ENCODE peak calls at places on chromosomes 7 and 10, in seven cellular contexts. One of them, this sample, is unnamed.

GRCh38 chr7:45885264-45885882 is 2.9 kb upstream of the IGFBP1 start:
- DNase-seq in uterus: no peak
- DNase-seq in IMR-90: no peak
- DNase-seq in effector memory CD4-positive, alpha-beta T cell: no peak
- DNase-seq in right cardiac atrium: no peak
- DNase-seq in CD8-positive, alpha-beta memory T cell: no peak
- DNase-seq in HCT116: peak
- DNase-seq in this sample: no peak

GRCh38 chr7:48875300-48875916 is 48.9 kb upstream of the CDC14C start:
- DNase-seq in uterus: no peak
- DNase-seq in IMR-90: no peak
- DNase-seq in effector memory CD4-positive, alpha-beta T cell: no peak
- DNase-seq in right cardiac atrium: peak
- DNase-seq in CD8-positive, alpha-beta memory T cell: no peak
- DNase-seq in HCT116: no peak
- DNase-seq in this sample: peak

GRCh38 chr10:14060320-14061070 is 270.2 kb downstream of the FRMD4A start:
- DNase-seq in uterus: no peak
- DNase-seq in IMR-90: no peak
- DNase-seq in effector memory CD4-positive, alpha-beta T cell: no peak
- DNase-seq in right cardiac atrium: no peak
- DNase-seq in CD8-positive, alpha-beta memory T cell: no peak
- DNase-seq in HCT116: no peak
- DNase-seq in this sample: no peak

GRCh38 chr10:78041170-78042057 is 7.8 kb downstream of the RPS24 start:
- DNase-seq in uterus: no peak
- DNase-seq in IMR-90: no peak
- DNase-seq in effector memory CD4-positive, alpha-beta T cell: no peak
- DNase-seq in right cardiac atrium: no peak
- DNase-seq in CD8-positive, alpha-beta memory T cell: no peak
- DNase-seq in HCT116: no peak
- DNase-seq in this sample: no peak

GRCh38 chr10:69716711-69717560 is 84.8 kb upstream of the COL13A1 start:
- DNase-seq in uterus: no peak
- DNase-seq in IMR-90: peak
- DNase-seq in effector memory CD4-positive, alpha-beta T cell: peak
- DNase-seq in right cardiac atrium: peak
- DNase-seq in CD8-positive, alpha-beta memory T cell: peak
- DNase-seq in HCT116: peak
- DNase-seq in this sample: peak

GRCh38 chr7:126574276-126574675 is 678.5 kb downstream of the GRM8 start:
- DNase-seq in uterus: no peak
- DNase-seq in IMR-90: no peak
- DNase-seq in effector memory CD4-positive, alpha-beta T cell: no peak
- DNase-seq in right cardiac atrium: no peak
- DNase-seq in CD8-positive, alpha-beta memory T cell: no peak
- DNase-seq in HCT116: no peak
- DNase-seq in this sample: no peak

GRCh38 chr10:34804306-34804705 is 10.8 kb downstream of the PARD3 start:
- DNase-seq in uterus: no peak
- DNase-seq in IMR-90: peak
- DNase-seq in effector memory CD4-positive, alpha-beta T cell: no peak
- DNase-seq in right cardiac atrium: no peak
- DNase-seq in CD8-positive, alpha-beta memory T cell: no peak
- DNase-seq in HCT116: no peak
- DNase-seq in this sample: no peak

GRCh38 chr10:113084031-113084430 is 134.0 kb downstream of the TCF7L2 start:
- DNase-seq in uterus: no peak
- DNase-seq in IMR-90: peak
- DNase-seq in effector memory CD4-positive, alpha-beta T cell: no peak
- DNase-seq in right cardiac atrium: no peak
- DNase-seq in CD8-positive, alpha-beta memory T cell: no peak
- DNase-seq in HCT116: no peak
- DNase-seq in this sample: no peak

GRCh38 chr10:124724279-124725027 is 19.7 kb downstream of the FAM53B start:
- DNase-seq in uterus: peak
- DNase-seq in IMR-90: no peak
- DNase-seq in effector memory CD4-positive, alpha-beta T cell: no peak
- DNase-seq in right cardiac atrium: no peak
- DNase-seq in CD8-positive, alpha-beta memory T cell: no peak
- DNase-seq in HCT116: no peak
- DNase-seq in this sample: peak

GRCh38 chr7:14954035-14954434 is 51.5 kb upstream of the DGKB start:
- DNase-seq in uterus: no peak
- DNase-seq in IMR-90: no peak
- DNase-seq in effector memory CD4-positive, alpha-beta T cell: no peak
- DNase-seq in right cardiac atrium: no peak
- DNase-seq in CD8-positive, alpha-beta memory T cell: no peak
- DNase-seq in HCT116: no peak
- DNase-seq in this sample: no peak

GRCh38 chr10:78250313-78251040 is 216.8 kb downstream of the RPS24 start:
- DNase-seq in uterus: no peak
- DNase-seq in IMR-90: no peak
- DNase-seq in effector memory CD4-positive, alpha-beta T cell: no peak
- DNase-seq in right cardiac atrium: no peak
- DNase-seq in CD8-positive, alpha-beta memory T cell: no peak
- DNase-seq in HCT116: no peak
- DNase-seq in this sample: no peak

GRCh38 chr7:121262969-121263368 is 65.8 kb upstream of the WNT16 start:
- DNase-seq in uterus: no peak
- DNase-seq in IMR-90: no peak
- DNase-seq in effector memory CD4-positive, alpha-beta T cell: no peak
- DNase-seq in right cardiac atrium: no peak
- DNase-seq in CD8-positive, alpha-beta memory T cell: no peak
- DNase-seq in HCT116: no peak
- DNase-seq in this sample: no peak

GRCh38 chr10:62467509-62467908 is 93.3 kb downstream of the ZNF365 start:
- DNase-seq in uterus: no peak
- DNase-seq in IMR-90: peak
- DNase-seq in effector memory CD4-positive, alpha-beta T cell: no peak
- DNase-seq in right cardiac atrium: no peak
- DNase-seq in CD8-positive, alpha-beta memory T cell: no peak
- DNase-seq in HCT116: no peak
- DNase-seq in this sample: no peak

GRCh38 chr10:62870866-62871265 is 54.7 kb upstream of the EGR2 start:
- DNase-seq in uterus: no peak
- DNase-seq in IMR-90: no peak
- DNase-seq in effector memory CD4-positive, alpha-beta T cell: no peak
- DNase-seq in right cardiac atrium: no peak
- DNase-seq in CD8-positive, alpha-beta memory T cell: no peak
- DNase-seq in HCT116: no peak
- DNase-seq in this sample: no peak

GRCh38 chr7:2517678-2518077 is 1.9 kb upstream of the LFNG start:
- DNase-seq in uterus: no peak
- DNase-seq in IMR-90: peak
- DNase-seq in effector memory CD4-positive, alpha-beta T cell: no peak
- DNase-seq in right cardiac atrium: no peak
- DNase-seq in CD8-positive, alpha-beta memory T cell: no peak
- DNase-seq in HCT116: no peak
- DNase-seq in this sample: no peak

GRCh38 chr7:2517004-2517403 is 2.6 kb upstream of the LFNG start:
- DNase-seq in uterus: no peak
- DNase-seq in IMR-90: peak
- DNase-seq in effector memory CD4-positive, alpha-beta T cell: no peak
- DNase-seq in right cardiac atrium: no peak
- DNase-seq in CD8-positive, alpha-beta memory T cell: no peak
- DNase-seq in HCT116: no peak
- DNase-seq in this sample: no peak

GRCh38 chr7:2519119-2519930 is at the start of gene LFNG:
- DNase-seq in uterus: peak
- DNase-seq in IMR-90: peak
- DNase-seq in effector memory CD4-positive, alpha-beta T cell: peak
- DNase-seq in right cardiac atrium: peak
- DNase-seq in CD8-positive, alpha-beta memory T cell: peak
- DNase-seq in HCT116: peak
- DNase-seq in this sample: peak

GRCh38 chr7:2518737-2519118 is 846 bp upstream of the LFNG start:
- DNase-seq in uterus: no peak
- DNase-seq in IMR-90: no peak
- DNase-seq in effector memory CD4-positive, alpha-beta T cell: no peak
- DNase-seq in right cardiac atrium: no peak
- DNase-seq in CD8-positive, alpha-beta memory T cell: no peak
- DNase-seq in HCT116: no peak
- DNase-seq in this sample: no peak

GRCh38 chr7:2518101-2518500 is 1.5 kb upstream of the LFNG start:
- DNase-seq in uterus: no peak
- DNase-seq in IMR-90: no peak
- DNase-seq in effector memory CD4-positive, alpha-beta T cell: no peak
- DNase-seq in right cardiac atrium: no peak
- DNase-seq in CD8-positive, alpha-beta memory T cell: no peak
- DNase-seq in HCT116: no peak
- DNase-seq in this sample: no peak
- H3K27ac ChIP-seq in uterus: peak
- H3K27ac ChIP-seq in IMR-90: no peak
- H3K27ac ChIP-seq in effector memory CD4-positive, alpha-beta T cell: no peak
- H3K27ac ChIP-seq in right cardiac atrium: no peak
- H3K27ac ChIP-seq in CD8-positive, alpha-beta memory T cell: no peak
- H3K27ac ChIP-seq in HCT116: no peak
- H3K27ac ChIP-seq in this sample: no peak

GRCh38 chr7:151316896-151317295 is 24.7 kb upstream of the NUB1 start:
- DNase-seq in uterus: no peak
- DNase-seq in IMR-90: no peak
- DNase-seq in effector memory CD4-positive, alpha-beta T cell: no peak
- DNase-seq in right cardiac atrium: no peak
- DNase-seq in CD8-positive, alpha-beta memory T cell: no peak
- DNase-seq in HCT116: no peak
- DNase-seq in this sample: no peak

GRCh38 chr7:151315038-151315655 is 26.5 kb upstream of the NUB1 start:
- DNase-seq in uterus: peak
- DNase-seq in IMR-90: peak
- DNase-seq in effector memory CD4-positive, alpha-beta T cell: peak
- DNase-seq in right cardiac atrium: peak
- DNase-seq in CD8-positive, alpha-beta memory T cell: peak
- DNase-seq in HCT116: peak
- DNase-seq in this sample: peak

GRCh38 chr7:151320263-151320845 is 21.3 kb upstream of the NUB1 start:
- DNase-seq in uterus: no peak
- DNase-seq in IMR-90: no peak
- DNase-seq in effector memory CD4-positive, alpha-beta T cell: no peak
- DNase-seq in right cardiac atrium: no peak
- DNase-seq in CD8-positive, alpha-beta memory T cell: no peak
- DNase-seq in HCT116: no peak
- DNase-seq in this sample: no peak

GRCh38 chr7:151319189-151319588 is 22.4 kb upstream of the NUB1 start:
- DNase-seq in uterus: no peak
- DNase-seq in IMR-90: no peak
- DNase-seq in effector memory CD4-positive, alpha-beta T cell: no peak
- DNase-seq in right cardiac atrium: no peak
- DNase-seq in CD8-positive, alpha-beta memory T cell: no peak
- DNase-seq in HCT116: no peak
- DNase-seq in this sample: no peak

GRCh38 chr7:151317936-151318335 is 23.7 kb upstream of the NUB1 start:
- DNase-seq in uterus: no peak
- DNase-seq in IMR-90: no peak
- DNase-seq in effector memory CD4-positive, alpha-beta T cell: no peak
- DNase-seq in right cardiac atrium: no peak
- DNase-seq in CD8-positive, alpha-beta memory T cell: no peak
- DNase-seq in HCT116: no peak
- DNase-seq in this sample: no peak
- H3K27ac ChIP-seq in uterus: no peak
- H3K27ac ChIP-seq in IMR-90: no peak
- H3K27ac ChIP-seq in effector memory CD4-positive, alpha-beta T cell: no peak
- H3K27ac ChIP-seq in right cardiac atrium: no peak
- H3K27ac ChIP-seq in CD8-positive, alpha-beta memory T cell: no peak
- H3K27ac ChIP-seq in HCT116: no peak
- H3K27ac ChIP-seq in this sample: no peak

DNA sequence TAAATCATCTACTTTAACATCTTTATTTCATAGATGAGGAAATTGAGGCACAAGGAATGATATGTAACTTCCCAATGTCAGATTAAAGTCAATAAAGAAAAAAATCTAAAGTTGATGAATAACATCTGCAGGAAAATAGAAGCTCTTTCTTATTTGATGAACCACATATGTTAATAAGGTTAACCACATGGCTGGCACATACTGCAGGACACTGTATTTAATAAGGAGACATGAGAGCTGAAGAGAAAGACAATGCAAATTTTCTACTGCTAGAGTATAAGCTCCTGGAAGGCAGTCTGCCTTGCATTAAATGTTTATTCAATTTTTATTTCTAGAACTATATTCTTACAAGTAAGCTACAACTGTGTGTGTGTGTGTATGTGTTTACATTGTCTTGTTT is 4.4 kb downstream of the RAB11FIP2 start:
- DNase-seq in uterus: no peak
- DNase-seq in IMR-90: no peak
- DNase-seq in effector memory CD4-positive, alpha-beta T cell: no peak
- DNase-seq in right cardiac atrium: no peak
- DNase-seq in CD8-positive, alpha-beta memory T cell: no peak
- DNase-seq in HCT116: no peak
- DNase-seq in this sample: no peak
- H3K27ac ChIP-seq in uterus: peak
- H3K27ac ChIP-seq in IMR-90: no peak
- H3K27ac ChIP-seq in effector memory CD4-positive, alpha-beta T cell: no peak
- H3K27ac ChIP-seq in right cardiac atrium: no peak
- H3K27ac ChIP-seq in CD8-positive, alpha-beta memory T cell: no peak
- H3K27ac ChIP-seq in HCT116: no peak
- H3K27ac ChIP-seq in this sample: no peak

DNA sequence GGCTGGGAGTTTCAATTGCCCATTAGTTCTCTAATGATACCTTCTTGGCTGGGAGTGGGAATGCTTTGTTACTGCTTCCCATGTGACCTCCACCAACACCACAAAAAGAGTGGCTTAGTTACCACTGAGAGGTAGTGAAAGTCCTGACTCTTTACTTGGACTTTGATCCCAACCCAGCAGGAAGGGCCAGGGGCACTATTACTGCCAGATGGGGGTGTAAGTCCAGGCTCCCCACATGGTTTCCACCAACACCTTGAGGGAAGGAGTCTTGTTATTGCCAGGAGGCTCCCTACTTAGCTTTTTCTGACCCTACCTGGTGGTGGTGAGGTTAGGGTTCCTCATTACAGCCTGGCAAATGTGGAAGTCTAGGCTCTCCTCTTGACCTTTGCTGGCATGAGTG is 11.4 kb downstream of the GGCT start:
- DNase-seq in uterus: no peak
- DNase-seq in IMR-90: no peak
- DNase-seq in effector memory CD4-positive, alpha-beta T cell: no peak
- DNase-seq in right cardiac atrium: no peak
- DNase-seq in CD8-positive, alpha-beta memory T cell: no peak
- DNase-seq in HCT116: no peak
- DNase-seq in this sample: no peak
- H3K27ac ChIP-seq in uterus: no peak
- H3K27ac ChIP-seq in IMR-90: no peak
- H3K27ac ChIP-seq in effector memory CD4-positive, alpha-beta T cell: no peak
- H3K27ac ChIP-seq in right cardiac atrium: no peak
- H3K27ac ChIP-seq in CD8-positive, alpha-beta memory T cell: no peak
- H3K27ac ChIP-seq in HCT116: no peak
- H3K27ac ChIP-seq in this sample: no peak

DNA sequence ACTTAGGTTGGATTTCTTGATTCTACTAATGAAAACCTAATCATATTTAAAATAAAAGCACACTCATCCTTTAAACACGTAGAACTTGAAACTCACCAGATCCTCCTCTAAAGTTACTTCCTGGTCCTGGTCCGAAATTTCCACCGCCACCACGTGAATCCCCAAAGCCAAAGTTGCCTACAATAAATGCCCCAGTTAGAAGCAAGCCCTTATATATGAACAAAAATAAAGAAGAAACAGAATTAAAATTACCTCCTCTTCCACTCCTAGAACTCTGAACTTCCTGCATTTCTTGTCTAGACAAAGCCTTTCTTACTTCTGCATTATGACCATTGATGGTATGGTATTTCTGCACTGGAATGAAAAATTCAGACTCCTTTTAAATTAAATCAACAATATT is 4.2 kb downstream of the HNRNPA2B1 start:
- DNase-seq in uterus: no peak
- DNase-seq in IMR-90: no peak
- DNase-seq in effector memory CD4-positive, alpha-beta T cell: no peak
- DNase-seq in right cardiac atrium: no peak
- DNase-seq in CD8-positive, alpha-beta memory T cell: no peak
- DNase-seq in HCT116: no peak
- DNase-seq in this sample: no peak
- H3K27ac ChIP-seq in uterus: no peak
- H3K27ac ChIP-seq in IMR-90: no peak
- H3K27ac ChIP-seq in effector memory CD4-positive, alpha-beta T cell: peak
- H3K27ac ChIP-seq in right cardiac atrium: no peak
- H3K27ac ChIP-seq in CD8-positive, alpha-beta memory T cell: no peak
- H3K27ac ChIP-seq in HCT116: no peak
- H3K27ac ChIP-seq in this sample: no peak

This sample was measured in substantia nigra.